ENCODE peak calls at places on chromosomes 16 and 17, in six cellular contexts. R is K562, F is sigmoid colon, M is stomach, D is HL-60, S is endothelial cell of umbilical vein. W is an unnamed sample.

GRCh38 chr16:81469710-81470481 is 25.3 kb downstream of the CMIP start:
- DNase-seq in R (peak; percentile 51), F (no peak), M (peak; percentile 44), D (peak; percentile 85), S (no peak), W (peak; percentile 42)

GRCh38 chr16:85240982-85241924 is 129.0 kb upstream of the CIBAR2 start:
- DNase-seq in R (no peak), F (no peak), M (no peak), D (no peak), S (no peak), W (no peak)

GRCh38 chr16:23182206-23182674 is 305 bp upstream of the SCNN1G start:
- DNase-seq in R (peak; percentile 82), F (peak; percentile 80), M (peak; percentile 93), D (peak; percentile 72), S (peak; percentile 56), W (peak; percentile 85)

GRCh38 chr17:250487-251300 is 69.2 kb upstream of the DOC2B start:
- DNase-seq in R (no peak), F (peak; percentile 33), M (no peak), D (no peak), S (no peak), W (no peak)

GRCh38 chr16:14069818-14070217 is 1.3 kb upstream of the MRTFB start:
- DNase-seq in R (no peak), F (no peak), M (no peak), D (no peak), S (no peak), W (no peak)

GRCh38 chr16:47666434-47666833 is 205.3 kb downstream of the PHKB start:
- DNase-seq in R (no peak), F (no peak), M (no peak), D (no peak), S (no peak), W (no peak)

GRCh38 chr16:81610144-81610842 is 165.7 kb downstream of the CMIP start:
- DNase-seq in R (no peak), F (peak; percentile 88), M (peak; percentile 58), D (no peak), S (peak; percentile 77), W (no peak)

GRCh38 chr16:89187337-89188063 is 12.8 kb downstream of the SLC22A31 start:
- DNase-seq in R (no peak), F (no peak), M (no peak), D (peak; percentile 22), S (no peak), W (peak; percentile 72)

GRCh38 chr17:49076575-49077384 is 55.8 kb upstream of the B4GALNT2 start:
- DNase-seq in R (no peak), F (no peak), M (no peak), D (no peak), S (peak; percentile 88), W (no peak)

GRCh38 chr16:66511615-66512500 is 38.1 kb downstream of the TK2 start:
- DNase-seq in R (peak; percentile 43), F (peak; percentile 61), M (peak; percentile 25), D (no peak), S (peak; percentile 70), W (no peak)

GRCh38 chr16:49644143-49644460 is 211.8 kb downstream of the ZNF423 start:
- DNase-seq in R (no peak), F (no peak), M (no peak), D (no peak), S (no peak), W (no peak)
- TF ChIP-seq CTCF in R (no peak), F (no peak), M (no peak), D (no peak), S (no peak), W (no peak)

GRCh38 chr17:17051791-17052461 is 9.7 kb downstream of the MPRIP start:
- DNase-seq in R (no peak), F (peak; percentile 48), M (peak; percentile 43), D (peak; percentile 74), S (no peak), W (no peak)
- H3K27ac ChIP-seq in R (no peak overlapping the region), F (peak overlapping the region; percentile 20), M (peak overlapping the region; percentile 78), D (peak overlapping the region; percentile 12), S (no peak overlapping the region), W (peak overlapping the region; percentile 73)

DNA sequence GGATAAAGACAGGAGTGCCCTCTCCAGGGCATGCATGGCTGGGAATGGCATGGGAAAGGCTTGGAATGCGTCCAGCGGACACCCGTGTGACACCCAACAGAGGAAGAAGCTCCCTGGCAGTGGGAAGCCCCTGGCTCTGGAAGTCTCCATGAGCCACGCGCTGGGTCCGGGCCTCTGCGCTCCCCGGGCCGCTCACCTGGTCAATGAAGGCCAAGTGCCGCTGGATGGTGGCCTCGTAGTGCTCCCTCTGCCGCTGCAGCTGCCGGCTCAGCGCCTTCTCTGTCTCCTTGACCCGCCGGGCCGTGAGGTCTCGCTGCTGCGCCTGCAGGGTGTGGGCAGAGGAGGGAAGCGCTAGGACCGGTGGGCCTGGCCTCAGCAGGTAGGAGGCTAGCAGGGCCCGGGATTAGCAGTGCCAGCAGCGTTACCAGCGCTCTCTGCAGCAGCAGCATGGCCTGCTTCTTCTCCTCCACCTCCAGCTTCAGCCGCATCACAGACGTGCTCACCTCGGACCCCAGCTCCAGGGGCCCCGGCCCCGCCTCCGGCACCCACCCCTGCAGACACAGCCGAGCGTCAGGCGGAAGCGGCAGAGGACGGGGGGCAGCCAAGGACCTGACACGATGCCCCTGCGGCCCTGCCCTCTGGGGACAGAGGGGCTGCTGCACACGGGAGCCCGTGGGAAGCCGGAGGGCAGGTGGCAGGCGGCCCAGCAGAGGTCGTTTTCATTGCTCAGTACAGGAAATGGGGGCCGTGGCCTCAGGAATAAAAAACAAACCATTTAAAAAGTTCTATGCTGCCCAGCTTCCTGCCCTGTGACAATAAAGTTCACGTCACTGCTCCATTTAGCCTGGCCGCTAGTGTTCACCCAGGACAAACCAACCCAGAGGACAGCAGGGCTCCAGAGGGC is 26.0 kb downstream of the CEP131 start:
- DNase-seq in R (no peak), F (no peak), M (no peak), D (no peak), S (peak; percentile 52), W (no peak)
- TF ChIP-seq POLR2AphosphoS5 in R (no peak), F (no peak), M (no peak), D (no peak), S (peak; percentile 30), W (no peak)

GRCh38 chr17:70945386-70945785 is 776.1 kb downstream of the KCNJ2 start:
- DNase-seq in R (no peak), F (no peak), M (no peak), D (no peak), S (no peak), W (no peak)
- TF ChIP-seq CTCF in R (no peak), F (no peak), M (no peak), D (no peak), S (no peak), W (no peak)

GRCh38 chr17:19720210-19720475 is 3.8 kb upstream of the SLC47A2 start:
- DNase-seq in R (no peak), F (no peak), M (no peak), D (no peak), S (no peak), W (no peak)
- H3K27ac ChIP-seq in R (no peak overlapping the region), F (no peak overlapping the region), M (no peak overlapping the region), D (no peak overlapping the region), S (no peak overlapping the region), W (no peak overlapping the region)

DNA sequence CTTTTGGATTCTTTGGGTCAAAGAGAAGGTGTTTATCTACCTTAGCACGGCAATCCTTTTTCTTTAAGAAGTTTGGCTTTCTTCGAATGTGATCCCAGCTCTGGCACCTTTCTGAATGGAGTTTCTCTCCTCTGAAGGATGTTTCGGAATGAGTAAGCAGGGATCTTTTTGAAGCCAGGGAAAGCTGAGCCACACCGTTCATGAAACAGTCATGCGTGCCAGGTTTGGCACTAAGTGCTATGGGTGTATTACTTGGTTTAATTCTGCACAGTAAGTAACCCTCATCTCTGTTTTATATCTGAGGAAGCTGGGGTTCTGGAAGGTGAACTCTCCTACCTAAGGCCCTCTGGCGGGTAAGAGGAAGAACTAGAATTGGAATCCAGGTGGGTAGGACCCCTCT is 234.5 kb downstream of the NTN1 start:
- DNase-seq in R (no peak), F (no peak), M (no peak), D (no peak), S (no peak), W (no peak)
- TF ChIP-seq POLR2AphosphoS5 in R (no peak), F (no peak), M (no peak), D (no peak), S (no peak), W (no peak)

GRCh38 chr17:75516619-75517276 is 420 bp downstream of the TSEN54 start:
- DNase-seq in R (peak; percentile 50), F (no peak), M (no peak), D (peak; percentile 29), S (no peak), W (no peak)
- TF ChIP-seq CTCF in R (no peak), F (no peak), M (no peak), D (no peak), S (no peak), W (no peak)

W was measured in upper lobe of left lung.